ENCODE peak calls at places on chromosomes 7 and 10, in seven cellular contexts. J, Y, R, G, D, I and E are unnamed samples.

GRCh38 chr10:98045785-98046389 is 15.5 kb upstream of the CRTAC1 start:
- DNase-seq in R (peak), I (peak), G (peak), Y (no peak), D (no peak), J (peak), E (peak)

GRCh38 chr7:14748461-14748860 is 154.1 kb downstream of the DGKB start:
- DNase-seq in I (peak), Y (no peak), J (no peak), D (no peak), R (no peak), G (no peak), E (no peak)

GRCh38 chr7:14760730-14761129 is 141.8 kb downstream of the DGKB start:
- DNase-seq in D (no peak), J (no peak), G (no peak), R (no peak), Y (no peak), I (no peak), E (no peak)

GRCh38 chr7:47194516-47194915 is 387.4 kb downstream of the TNS3 start:
- DNase-seq in D (no peak), I (no peak), J (no peak), Y (no peak), R (no peak), G (no peak), E (no peak)

GRCh38 chr7:128904381-128905197 is 5.9 kb downstream of the KCP start:
- DNase-seq in G (peak), D (no peak), R (peak), Y (no peak), I (no peak), J (no peak), E (no peak)

GRCh38 chr7:39595102-39595620 is 28.2 kb upstream of the RALA start:
- DNase-seq in Y (no peak), J (no peak), R (peak), D (no peak), I (no peak), G (no peak), E (no peak)

GRCh38 chr10:92590623-92591549 is 2.0 kb upstream of the KIF11 start:
- DNase-seq in R (peak), G (peak), Y (no peak), I (no peak), D (no peak), J (peak), E (peak)

GRCh38 chr10:84493951-84494848 is 165.8 kb downstream of the CCSER2 start:
- DNase-seq in G (peak), R (peak), J (no peak), I (no peak), D (no peak), Y (no peak), E (no peak)

GRCh38 chr10:102627446-102628293 is 16.6 kb upstream of the TRIM8 start:
- DNase-seq in Y (no peak), J (no peak), D (no peak), G (peak), I (no peak), R (peak), E (no peak)

GRCh38 chr10:132667613-132668394 is 118.1 kb downstream of the NKX6-2 start:
- DNase-seq in J (no peak), I (peak), D (no peak), G (no peak), Y (no peak), R (no peak), E (no peak)

GRCh38 chr10:33229252-33229943 is 105.1 kb downstream of the NRP1 start:
- DNase-seq in Y (no peak), D (no peak), G (no peak), R (no peak), J (no peak), I (no peak), E (no peak)

GRCh38 chr10:110528224-110528997 is 30.7 kb downstream of the DUSP5 start:
- DNase-seq in G (peak), D (no peak), J (no peak), R (no peak), Y (no peak), I (no peak), E (no peak)

GRCh38 chr7:134435161-134435920 is 23.6 kb downstream of the AKR1B1 start:
- DNase-seq in R (no peak), D (no peak), G (no peak), I (no peak), J (no peak), Y (no peak), E (no peak)

GRCh38 chr10:12919574-12919973 is 81.9 kb downstream of the CCDC3 start:
- DNase-seq in I (no peak), J (no peak), G (no peak), R (no peak), D (no peak), Y (no peak), E (no peak)

GRCh38 chr10:107914450-107915276 is 750.2 kb upstream of the SORCS1 start:
- DNase-seq in R (peak), Y (no peak), G (peak), I (no peak), D (no peak), J (peak), E (no peak)

GRCh38 chr7:99794585-99795502 is 10.9 kb upstream of the CYP3A4 start:
- DNase-seq in D (no peak), G (no peak), Y (no peak), R (peak), J (no peak), I (no peak), E (peak)

GRCh38 chr7:27176343-27176731 is 2.2 kb upstream of the HOXA10 start:
- DNase-seq in I (no peak), R (no peak), D (peak), Y (no peak), J (no peak), G (peak), E (no peak)

GRCh38 chr10:61160253-61160652 is 216.3 kb upstream of the RHOBTB1 start:
- DNase-seq in R (no peak), G (no peak), J (no peak), D (no peak), Y (no peak), I (peak), E (no peak)

GRCh38 chr10:119461380-119461779 is 81.1 kb downstream of the RGS10 start:
- DNase-seq in D (no peak), R (no peak), I (no peak), G (no peak), Y (no peak), J (no peak), E (no peak)

GRCh38 chr10:18738835-18739234 is 79.6 kb downstream of the ARL5B start:
- DNase-seq in J (no peak), D (no peak), I (peak), R (no peak), Y (no peak), G (no peak), E (no peak)

GRCh38 chr7:4797858-4798705 is 22.7 kb downstream of the AP5Z1 start:
- DNase-seq in D (no peak), J (peak), I (no peak), Y (no peak), G (peak), R (peak), E (peak)

GRCh38 chr7:119974972-119975371 is 298.0 kb upstream of the KCND2 start:
- DNase-seq in I (no peak), R (no peak), D (no peak), Y (no peak), J (no peak), G (no peak), E (no peak)

GRCh38 chr7:73397936-73398335 is 35.6 kb upstream of the FZD9 start:
- DNase-seq in D (no peak), R (no peak), J (no peak), I (no peak), G (peak), Y (no peak), E (no peak)

GRCh38 chr10:28997736-28998135 is 291.1 kb upstream of the LYZL1 start:
- DNase-seq in R (peak), G (no peak), I (no peak), Y (no peak), D (no peak), J (no peak), E (no peak)

GRCh38 chr10:79090134-79090803 is 21.5 kb downstream of the ZMIZ1 start:
- DNase-seq in I (no peak), R (no peak), Y (no peak), J (no peak), G (no peak), D (no peak), E (no peak)

GRCh38 chr10:86654411-86655172 is at the start of gene OPN4:
- DNase-seq in G (peak), D (no peak), Y (no peak), I (no peak), R (no peak), J (no peak), E (no peak)

GRCh38 chr7:82542665-82543064 is 99.1 kb upstream of the CACNA2D1 start:
- DNase-seq in I (peak), J (no peak), R (no peak), G (no peak), Y (no peak), D (no peak), E (no peak)

GRCh38 chr10:119658274-119658673 is 7.1 kb downstream of the BAG3 start:
- DNase-seq in J (no peak), Y (no peak), D (no peak), G (peak), I (peak), R (peak), E (peak)

GRCh38 chr7:50560865-50561351 is 4.3 kb downstream of the DDC start:
- DNase-seq in I (no peak), Y (no peak), G (peak), R (peak), D (no peak), J (no peak), E (no peak)

GRCh38 chr7:134636008-134636449 is 10.6 kb upstream of the BPGM start:
- DNase-seq in G (no peak), D (no peak), I (no peak), R (no peak), J (no peak), Y (no peak), E (no peak)

GRCh38 chr10:25747038-25747437 is 187.0 kb upstream of the MYO3A start:
- DNase-seq in Y (no peak), I (no peak), R (no peak), J (no peak), D (no peak), G (no peak), E (no peak)

GRCh38 chr10:96996275-96996980 is 164.3 kb downstream of the LCOR start:
- DNase-seq in J (no peak), Y (no peak), D (no peak), G (no peak), I (no peak), R (no peak), E (no peak)

GRCh38 chr10:49168821-49169495 is 19.2 kb downstream of the TMEM273 start:
- DNase-seq in J (no peak), I (no peak), Y (no peak), D (no peak), R (no peak), G (no peak), E (peak)

GRCh38 chr10:72048450-72049124 is 39.8 kb downstream of the SPOCK2 start:
- DNase-seq in Y (peak), J (peak), R (peak), D (peak), I (peak), G (peak), E (peak)

GRCh38 chr7:87047-87446 is 105.3 kb upstream of the FAM20C start:
- DNase-seq in D (no peak), G (peak), J (no peak), Y (no peak), R (peak), I (no peak), E (no peak)

GRCh38 chr10:46226232-46226631 is 60.6 kb upstream of the ANTXRL start:
- DNase-seq in I (no peak), D (no peak), G (peak), J (peak), Y (no peak), R (no peak), E (no peak)

GRCh38 chr7:19113855-19114590 is 3.4 kb downstream of the TWIST1 start:
- DNase-seq in J (no peak), G (no peak), D (no peak), R (no peak), Y (no peak), I (no peak), E (no peak)